ENCODE peak calls at places on chromosomes 2 and 18, in six cellular contexts. Y is DMS79, E is progenitor cell of endocrine pancreas, C is GM12865, Q is HFFc6, J is H9. V is an unnamed sample.

GRCh38 chr2:108288534-108289106 is at the start of gene SULT1C2:
- DNase-seq in Y (peak; percentile 89), E (peak; percentile 19), C (no peak), Q (no peak), J (peak; percentile 67), V (no peak)

GRCh38 chr18:24514439-24514838 is 54.0 kb downstream of the HRH4 start:
- DNase-seq in Y (no peak), E (no peak), C (peak; percentile 61), Q (peak; percentile 58), J (peak; percentile 50), V (peak; percentile 51)

GRCh38 chr2:121748202-121748601 is 7.2 kb upstream of the TSN start:
- DNase-seq in Y (no peak), E (no peak), C (peak; percentile 52), Q (peak; percentile 29), J (peak; percentile 57), V (no peak)

GRCh38 chr2:120239488-120240287 is 13.0 kb upstream of the RALB start:
- DNase-seq in Y (no peak), E (no peak), C (peak; percentile 44), Q (peak; percentile 82), J (peak; percentile 59), V (no peak)

GRCh38 chr2:44850016-44850415 is 91.5 kb upstream of the SIX3 start:
- DNase-seq in Y (no peak), E (no peak), C (no peak), Q (no peak), J (no peak), V (no peak)

GRCh38 chr2:74379851-74380789 is at the start of gene DCTN1:
- DNase-seq in Y (peak; percentile 6), E (no peak), C (peak; percentile 38), Q (peak; percentile 65), J (peak; percentile 69), V (no peak)

GRCh38 chr2:198916548-198916947 is 541.2 kb downstream of the SATB2 start:
- DNase-seq in Y (no peak), E (no peak), C (no peak), Q (no peak), J (no peak), V (no peak)

GRCh38 chr18:63149200-63149587 is 170.4 kb downstream of the BCL2 start:
- DNase-seq in Y (no peak), E (no peak), C (peak; percentile 66), Q (no peak), J (no peak), V (no peak)

GRCh38 chr18:45825258-45825744 is at the start of gene SIGLEC15:
- DNase-seq in Y (no peak), E (no peak), C (no peak), Q (no peak), J (no peak), V (no peak)

GRCh38 chr2:62208758-62209114 is 12.8 kb downstream of the B3GNT2 start:
- DNase-seq in Y (no peak), E (no peak), C (no peak), Q (no peak), J (no peak), V (no peak)

GRCh38 chr2:46258937-46259781 is 38.0 kb upstream of the EPAS1 start:
- DNase-seq in Y (no peak), E (no peak), C (no peak), Q (no peak), J (no peak), V (no peak)

GRCh38 chr2:74242354-74243071 is 44.1 kb downstream of the MTHFD2 start:
- DNase-seq in Y (no peak), E (no peak), C (no peak), Q (no peak), J (no peak), V (no peak)

GRCh38 chr2:71891155-71891554 is 256.5 kb downstream of the CYP26B1 start:
- DNase-seq in Y (no peak), E (no peak), C (no peak), Q (no peak), J (no peak), V (no peak)

GRCh38 chr2:152466925-152467676 is 132.1 kb downstream of the FMNL2 start:
- DNase-seq in Y (no peak), E (no peak), C (peak; percentile 89), Q (no peak), J (no peak), V (peak; percentile 63)

GRCh38 chr2:96703021-96703751 is 36.7 kb downstream of the LMAN2L start:
- DNase-seq in Y (no peak), E (no peak), C (no peak), Q (no peak), J (no peak), V (no peak)

GRCh38 chr2:156601840-156602551 is 165.8 kb downstream of the GPD2 start:
- DNase-seq in Y (no peak), E (no peak), C (no peak), Q (no peak), J (no peak), V (no peak)

GRCh38 chr2:175251425-175252041 is 70.0 kb upstream of the ATP5MC3 start:
- DNase-seq in Y (peak; percentile 4), E (no peak), C (peak; percentile 35), Q (peak; percentile 29), J (no peak), V (peak; percentile 33)